ENCODE peak calls at places on chromosomes 12 and 14, in four cellular contexts. One of them, this sample, is unnamed.

GRCh38 chr12:14994610-14995009 is 21.8 kb downstream of the PDE6H start:
- DNase-seq in memory B cell: no peak
- DNase-seq in NAMALWA: no peak
- DNase-seq in lung: no peak
- DNase-seq in this sample: no peak

GRCh38 chr14:69475194-69475818 is 9.2 kb upstream of the PLEKHD1 start:
- DNase-seq in memory B cell: no peak
- DNase-seq in NAMALWA: peak; percentile 52
- DNase-seq in lung: no peak
- DNase-seq in this sample: peak; percentile 57

GRCh38 chr12:45281994-45282393 is 66.1 kb downstream of the ANO6 start:
- DNase-seq in memory B cell: no peak
- DNase-seq in NAMALWA: no peak
- DNase-seq in lung: no peak
- DNase-seq in this sample: no peak

GRCh38 chr14:90758959-90759358 is 57.3 kb downstream of the TTC7B start:
- DNase-seq in memory B cell: peak; percentile 32
- DNase-seq in NAMALWA: no peak
- DNase-seq in lung: no peak
- DNase-seq in this sample: peak; percentile 36

GRCh38 chr14:79698218-79698617 is 513.1 kb downstream of the DIO2 start:
- DNase-seq in memory B cell: no peak
- DNase-seq in NAMALWA: no peak
- DNase-seq in lung: no peak
- DNase-seq in this sample: no peak

GRCh38 chr12:22598763-22599161 is 26.2 kb upstream of the ETNK1 start:
- DNase-seq in memory B cell: no peak
- DNase-seq in NAMALWA: no peak
- DNase-seq in lung: no peak
- DNase-seq in this sample: no peak

GRCh38 chr14:93522221-93522620 is 91.5 kb downstream of the UNC79 start:
- DNase-seq in memory B cell: no peak
- DNase-seq in NAMALWA: no peak
- DNase-seq in lung: no peak
- DNase-seq in this sample: no peak

GRCh38 chr14:31933716-31934115 is 143.4 kb upstream of the ARHGAP5 start:
- DNase-seq in memory B cell: no peak
- DNase-seq in NAMALWA: no peak
- DNase-seq in lung: no peak
- DNase-seq in this sample: no peak

GRCh38 chr12:41205070-41205715 is 17.1 kb downstream of the PDZRN4 start:
- DNase-seq in memory B cell: no peak
- DNase-seq in NAMALWA: peak; percentile 2
- DNase-seq in lung: no peak
- DNase-seq in this sample: no peak

GRCh38 chr12:102976609-102977280 is 19.3 kb downstream of the ASCL1 start:
- DNase-seq in memory B cell: no peak
- DNase-seq in NAMALWA: no peak
- DNase-seq in lung: no peak
- DNase-seq in this sample: no peak

GRCh38 chr12:50581226-50582184 is 76.7 kb downstream of the DIP2B start:
- DNase-seq in memory B cell: no peak
- DNase-seq in NAMALWA: no peak
- DNase-seq in lung: no peak
- DNase-seq in this sample: no peak

GRCh38 chr12:68264864-68265256 is 11.5 kb upstream of the IL22 start:
- DNase-seq in memory B cell: no peak
- DNase-seq in NAMALWA: no peak
- DNase-seq in lung: no peak
- DNase-seq in this sample: no peak

GRCh38 chr12:70360218-70360617 is 5.9 kb upstream of the KCNMB4 start:
- DNase-seq in memory B cell: no peak
- DNase-seq in NAMALWA: no peak
- DNase-seq in lung: no peak
- DNase-seq in this sample: no peak

GRCh38 chr14:104120281-104120741 is 18.1 kb upstream of the KIF26A start:
- DNase-seq in memory B cell: no peak
- DNase-seq in NAMALWA: no peak
- DNase-seq in lung: no peak
- DNase-seq in this sample: no peak